ENCODE peak calls at places on chromosome 5, in seven cellular contexts. S is pancreas; B is stimulated activated CD4-positive, alpha-beta T cell treated with anti-CD3 and anti-CD28 coated beads, TNF-alpha, amount 100 ng/mL, for 24 hours; T is LoVo; K is Kasumi-1; J is naive thymus-derived CD4-positive, alpha-beta T cell; R is astrocyte. F is an unnamed sample.

GRCh38 chr5:181060924-181061323 is 20.9 kb downstream of the BTNL9 start:
- DNase-seq in S (no peak), T (no peak), R (no peak), K (no peak), J (no peak), B (no peak), F (no peak)

GRCh38 chr5:113047733-113048652 is 71.4 kb downstream of the DCP2 start:
- DNase-seq in J (no peak), B (no peak), S (no peak), T (peak), K (peak), R (no peak), F (no peak)

GRCh38 chr5:16568875-16569580 is 47.8 kb downstream of the RETREG1 start:
- DNase-seq in J (no peak), S (no peak), B (no peak), T (no peak), K (no peak), R (peak), F (no peak)

GRCh38 chr5:72125931-72126620 is 18.8 kb downstream of the MAP1B start:
- DNase-seq in K (no peak), J (no peak), R (no peak), B (no peak), T (no peak), S (no peak), F (no peak)

GRCh38 chr5:181223041-181223728 is at the start of gene TRIM41:
- DNase-seq in J (peak), S (peak), T (peak), R (peak), B (peak), K (no peak), F (peak)

GRCh38 chr5:179345429-179346321 is at the start of gene ADAMTS2:
- DNase-seq in T (no peak), R (no peak), J (no peak), K (peak), B (no peak), S (no peak), F (peak)

GRCh38 chr5:123717139-123717538 is 205.2 kb downstream of the CSNK1G3 start:
- DNase-seq in S (no peak), B (no peak), K (no peak), J (no peak), T (no peak), R (peak), F (no peak)

GRCh38 chr5:4520557-4520956 is 619.6 kb upstream of the ADAMTS16 start:
- DNase-seq in B (no peak), K (no peak), S (no peak), T (no peak), R (no peak), J (no peak), F (no peak)

GRCh38 chr5:146717951-146718350 is 160.6 kb downstream of the PPP2R2B start:
- DNase-seq in S (no peak), T (no peak), R (peak), J (no peak), B (no peak), K (no peak), F (no peak)

GRCh38 chr5:93294184-93294583 is 286.8 kb downstream of the NR2F1-AS1 start:
- DNase-seq in T (peak), R (peak), S (no peak), K (no peak), B (no peak), J (no peak), F (no peak)

GRCh38 chr5:58891072-58891970 is 308.4 kb downstream of the RAB3C start:
- DNase-seq in J (peak), R (peak), K (peak), B (peak), T (peak), S (peak), F (peak)